ENCODE peak calls at places on chromosomes 12 and 14, in five cellular contexts. One of them, this sample, is unnamed.

GRCh38 chr14:94562941-94563883 is 2.0 kb downstream of the SERPINA4 start:
- DNase-seq in effector CD4-positive, alpha-beta T cell: no peak
- DNase-seq in T-helper 1 cell: no peak
- DNase-seq in H1: no peak
- DNase-seq in activated CD4-positive, CD25-positive, alpha-beta regulatory T cell: no peak
- DNase-seq in this sample: no peak

GRCh38 chr14:69260246-69260978 is 454 bp downstream of the GALNT16 start:
- DNase-seq in T-helper 1 cell: no peak
- DNase-seq in H1: no peak
- DNase-seq in activated CD4-positive, CD25-positive, alpha-beta regulatory T cell: no peak
- DNase-seq in effector CD4-positive, alpha-beta T cell: no peak
- DNase-seq in this sample: no peak

GRCh38 chr12:76863811-76864210 is 15.0 kb downstream of the CSRP2 start:
- DNase-seq in effector CD4-positive, alpha-beta T cell: no peak
- DNase-seq in activated CD4-positive, CD25-positive, alpha-beta regulatory T cell: no peak
- DNase-seq in T-helper 1 cell: no peak
- DNase-seq in H1: no peak
- DNase-seq in this sample: no peak

GRCh38 chr14:106051790-106052189 is 525.4 kb downstream of the TMEM121 start:
- DNase-seq in H1: no peak
- DNase-seq in effector CD4-positive, alpha-beta T cell: no peak
- DNase-seq in T-helper 1 cell: no peak
- DNase-seq in activated CD4-positive, CD25-positive, alpha-beta regulatory T cell: no peak
- DNase-seq in this sample: no peak

GRCh38 chr12:70467908-70468733 is 102.0 kb downstream of the KCNMB4 start:
- DNase-seq in effector CD4-positive, alpha-beta T cell: no peak
- DNase-seq in H1: no peak
- DNase-seq in activated CD4-positive, CD25-positive, alpha-beta regulatory T cell: no peak
- DNase-seq in T-helper 1 cell: no peak
- DNase-seq in this sample: no peak

GRCh38 chr12:62785941-62786559 is 148.9 kb downstream of the PPM1H start:
- DNase-seq in activated CD4-positive, CD25-positive, alpha-beta regulatory T cell: no peak
- DNase-seq in effector CD4-positive, alpha-beta T cell: no peak
- DNase-seq in H1: no peak
- DNase-seq in T-helper 1 cell: no peak
- DNase-seq in this sample: no peak

GRCh38 chr14:75879031-75879430 is 102.8 kb downstream of the TGFB3 start:
- DNase-seq in H1: no peak
- DNase-seq in T-helper 1 cell: no peak
- DNase-seq in effector CD4-positive, alpha-beta T cell: no peak
- DNase-seq in activated CD4-positive, CD25-positive, alpha-beta regulatory T cell: no peak
- DNase-seq in this sample: no peak

GRCh38 chr14:73825551-73826188 is 26.0 kb upstream of the PTGR2 start:
- DNase-seq in H1: peak
- DNase-seq in T-helper 1 cell: peak
- DNase-seq in effector CD4-positive, alpha-beta T cell: peak
- DNase-seq in activated CD4-positive, CD25-positive, alpha-beta regulatory T cell: peak
- DNase-seq in this sample: peak

GRCh38 chr12:131612092-131612755 is 98.7 kb upstream of the SFSWAP start:
- DNase-seq in effector CD4-positive, alpha-beta T cell: no peak
- DNase-seq in T-helper 1 cell: no peak
- DNase-seq in activated CD4-positive, CD25-positive, alpha-beta regulatory T cell: no peak
- DNase-seq in H1: no peak
- DNase-seq in this sample: no peak

GRCh38 chr12:92381856-92382255 is 236.2 kb upstream of the BTG1 start:
- DNase-seq in H1: no peak
- DNase-seq in activated CD4-positive, CD25-positive, alpha-beta regulatory T cell: no peak
- DNase-seq in T-helper 1 cell: no peak
- DNase-seq in effector CD4-positive, alpha-beta T cell: no peak
- DNase-seq in this sample: no peak

GRCh38 chr12:32312049-32312670 is 87.2 kb upstream of the FGD4 start:
- DNase-seq in activated CD4-positive, CD25-positive, alpha-beta regulatory T cell: no peak
- DNase-seq in H1: no peak
- DNase-seq in effector CD4-positive, alpha-beta T cell: no peak
- DNase-seq in T-helper 1 cell: no peak
- DNase-seq in this sample: no peak

GRCh38 chr12:31591308-31591901 is 469 bp upstream of the DENND5B start:
- DNase-seq in effector CD4-positive, alpha-beta T cell: no peak
- DNase-seq in T-helper 1 cell: no peak
- DNase-seq in activated CD4-positive, CD25-positive, alpha-beta regulatory T cell: no peak
- DNase-seq in H1: no peak
- DNase-seq in this sample: peak

GRCh38 chr12:112243255-112243965 is 118.0 kb downstream of the TRAFD1 start:
- DNase-seq in activated CD4-positive, CD25-positive, alpha-beta regulatory T cell: no peak
- DNase-seq in H1: no peak
- DNase-seq in T-helper 1 cell: no peak
- DNase-seq in effector CD4-positive, alpha-beta T cell: no peak
- DNase-seq in this sample: no peak